ENCODE peak calls at places on chromosomes 7 and 10, in nine cellular contexts. W is spleen, O is HCT116, E is HL-60, L is transverse colon, J is esophagus muscularis mucosa, Q is GM23338, D is breast epithelium, V is sigmoid colon. H is an unnamed sample.

GRCh38 chr10:112895292-112895691 is 54.8 kb upstream of the TCF7L2 start:
- DNase-seq in L (no peak), V (no peak), J (no peak), Q (no peak), O (no peak), W (no peak), E (no peak), D (no peak), H (no peak)

GRCh38 chr10:102113261-102113955 is 6.8 kb downstream of the LDB1 start:
- DNase-seq in J (no peak), O (no peak), Q (no peak), D (no peak), W (no peak), E (no peak), L (no peak), V (no peak), H (no peak)

GRCh38 chr7:46651070-46651469 is 730.0 kb upstream of the IGFBP3 start:
- DNase-seq in J (peak), L (peak), D (no peak), E (no peak), W (no peak), O (peak), Q (peak), V (no peak), H (peak)

GRCh38 chr7:157336383-157337315 is at the start of gene DNAJB6:
- DNase-seq in V (peak), D (peak), E (peak), J (peak), L (peak), Q (peak), W (peak), O (peak), H (peak)

GRCh38 chr10:96614515-96614914 is 27.7 kb upstream of the TM9SF3 start:
- DNase-seq in W (no peak), J (no peak), O (peak), L (no peak), D (no peak), Q (no peak), E (no peak), V (no peak), H (no peak)

GRCh38 chr10:76202777-76203176 is 771.4 kb downstream of the LRMDA start:
- DNase-seq in W (no peak), D (no peak), J (no peak), V (no peak), Q (no peak), L (no peak), O (no peak), E (no peak), H (no peak)

GRCh38 chr10:124534231-124534798 is 72.7 kb downstream of the LHPP start:
- DNase-seq in J (no peak), E (no peak), Q (peak), W (peak), O (no peak), D (peak), L (peak), V (peak), H (peak)

GRCh38 chr7:117837841-117838240 is 35.4 kb downstream of the CTTNBP2 start:
- DNase-seq in L (no peak), E (no peak), W (no peak), O (no peak), D (no peak), Q (no peak), V (no peak), J (no peak), H (no peak)

GRCh38 chr10:79266092-79266491 is 81.2 kb upstream of the PPIF start:
- DNase-seq in O (no peak), J (no peak), L (no peak), E (no peak), Q (no peak), D (no peak), W (no peak), V (no peak), H (no peak)

GRCh38 chr10:79267449-79267848 is 79.8 kb upstream of the PPIF start:
- DNase-seq in D (no peak), E (no peak), V (no peak), W (no peak), Q (no peak), L (no peak), J (no peak), O (no peak), H (no peak)

GRCh38 chr10:79268100-79268670 is 79.1 kb upstream of the PPIF start:
- DNase-seq in O (no peak), E (no peak), Q (no peak), J (no peak), V (no peak), L (no peak), W (no peak), D (no peak), H (no peak)

GRCh38 chr10:79264942-79265341 is 82.3 kb upstream of the PPIF start:
- DNase-seq in L (no peak), D (peak), E (no peak), Q (no peak), W (no peak), V (no peak), O (no peak), J (no peak), H (no peak)

DNA sequence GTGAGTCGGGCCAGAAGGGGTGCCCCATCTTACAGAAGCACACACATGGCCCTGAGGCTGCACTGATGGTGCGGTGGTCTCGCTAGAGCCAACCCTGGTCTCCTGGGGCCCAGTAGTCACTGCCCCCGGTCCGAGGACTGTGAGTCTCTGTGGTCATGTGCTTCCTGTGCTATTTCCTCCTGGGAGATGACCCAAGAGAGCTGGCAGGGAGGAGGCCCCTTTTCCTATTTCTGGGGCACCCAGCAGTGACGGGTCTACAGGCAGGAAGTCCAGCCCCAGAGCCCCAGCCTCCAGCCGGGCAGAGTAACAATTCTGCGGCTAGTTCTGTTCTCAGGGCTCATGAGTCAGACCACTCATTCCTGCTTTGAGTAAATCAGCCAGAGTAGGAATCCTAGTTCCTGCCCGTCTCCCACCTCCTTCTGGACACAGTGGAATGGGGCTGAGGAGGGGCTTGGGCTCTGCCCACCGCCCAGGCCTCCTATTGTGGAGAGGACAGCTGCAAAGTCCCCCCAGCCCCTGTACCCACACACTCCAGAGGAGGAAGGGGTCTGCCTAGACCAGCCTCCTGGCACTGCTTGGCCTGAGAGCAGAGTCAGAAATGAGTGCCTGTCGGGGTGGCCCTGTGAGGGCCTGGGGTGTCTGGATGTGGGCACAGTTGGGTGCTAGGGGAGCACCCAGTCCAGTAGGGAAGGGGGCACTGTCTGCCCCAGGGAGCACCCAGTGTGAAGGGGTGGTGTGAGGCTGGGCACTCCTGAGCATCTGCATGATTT is 80.5 kb upstream of the PPIF start:
- DNase-seq in J (no peak), E (no peak), O (no peak), V (peak), D (no peak), Q (no peak), W (no peak), L (peak), H (peak)
- H3K4me3 ChIP-seq in J (no peak), E (no peak), O (no peak), V (no peak), D (no peak), Q (no peak), W (peak), L (no peak), H (no peak)

GRCh38 chr10:98416589-98416988 is 1.6 kb upstream of the PYROXD2 start:
- DNase-seq in O (no peak), D (no peak), W (no peak), V (peak), E (no peak), Q (no peak), L (no peak), J (no peak), H (no peak)

GRCh38 chr10:98417973-98418372 is 3.0 kb upstream of the PYROXD2 start:
- DNase-seq in J (no peak), W (no peak), E (no peak), Q (no peak), L (no peak), V (peak), D (no peak), O (no peak), H (no peak)

GRCh38 chr10:98418596-98419265 is 3.7 kb upstream of the PYROXD2 start:
- DNase-seq in E (no peak), O (no peak), L (no peak), V (peak), D (no peak), Q (no peak), W (no peak), J (no peak), H (no peak)

GRCh38 chr10:98416989-98417388 is 2.0 kb upstream of the PYROXD2 start:
- DNase-seq in D (no peak), Q (no peak), E (no peak), O (no peak), V (peak), L (no peak), W (no peak), J (no peak), H (no peak)

DNA sequence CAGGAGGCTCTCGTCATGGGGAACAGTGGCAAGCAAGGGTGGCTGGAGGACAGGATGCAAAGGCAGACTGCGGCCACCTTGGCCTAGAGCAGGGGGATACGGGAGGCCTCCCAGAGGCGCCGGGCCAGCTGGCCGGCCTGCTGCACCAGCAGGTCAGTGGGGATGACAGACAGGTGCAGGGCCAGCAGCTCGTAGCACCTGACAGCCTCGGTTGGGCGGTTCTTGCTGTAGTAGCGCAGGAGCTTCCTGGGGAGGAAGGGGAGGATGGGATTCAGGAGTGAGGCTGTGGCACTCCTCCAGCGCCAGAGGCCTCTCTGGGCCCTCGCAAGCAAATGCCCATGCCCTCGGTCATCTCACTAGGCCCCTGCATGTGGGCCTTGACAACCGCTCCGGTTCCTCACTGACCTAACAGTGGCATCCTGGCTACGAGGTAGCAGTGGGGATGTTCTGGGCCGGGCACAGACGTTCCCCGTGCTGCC is 2.5 kb upstream of the PYROXD2 start:
- DNase-seq in V (peak), Q (no peak), L (no peak), J (no peak), D (no peak), W (no peak), O (no peak), E (no peak), H (no peak)
- TF ChIP-seq CTCF in V (no peak), Q (no peak), L (no peak), J (no peak), D (no peak), W (no peak), O (no peak), E (no peak), H (no peak)

GRCh38 chr7:7271094-7271874 is 88.9 kb downstream of the C1GALT1 start:
- DNase-seq in J (peak), L (peak), V (no peak), O (no peak), E (no peak), D (no peak), W (no peak), Q (peak), H (no peak)
- TF ChIP-seq POLR2AphosphoS5 in J (no peak), L (no peak), V (no peak), O (no peak), E (no peak), D (no peak), W (no peak), Q (no peak), H (no peak)

GRCh38 chr7:30757343-30757695 is 5.4 kb downstream of the INMT start:
- DNase-seq in Q (no peak), W (no peak), D (no peak), J (no peak), L (no peak), E (no peak), O (no peak), V (peak), H (no peak)
- H3K4me3 ChIP-seq in Q (no peak), W (no peak), D (no peak), J (no peak), L (no peak), E (no peak), O (no peak), V (no peak), H (no peak)

DNA sequence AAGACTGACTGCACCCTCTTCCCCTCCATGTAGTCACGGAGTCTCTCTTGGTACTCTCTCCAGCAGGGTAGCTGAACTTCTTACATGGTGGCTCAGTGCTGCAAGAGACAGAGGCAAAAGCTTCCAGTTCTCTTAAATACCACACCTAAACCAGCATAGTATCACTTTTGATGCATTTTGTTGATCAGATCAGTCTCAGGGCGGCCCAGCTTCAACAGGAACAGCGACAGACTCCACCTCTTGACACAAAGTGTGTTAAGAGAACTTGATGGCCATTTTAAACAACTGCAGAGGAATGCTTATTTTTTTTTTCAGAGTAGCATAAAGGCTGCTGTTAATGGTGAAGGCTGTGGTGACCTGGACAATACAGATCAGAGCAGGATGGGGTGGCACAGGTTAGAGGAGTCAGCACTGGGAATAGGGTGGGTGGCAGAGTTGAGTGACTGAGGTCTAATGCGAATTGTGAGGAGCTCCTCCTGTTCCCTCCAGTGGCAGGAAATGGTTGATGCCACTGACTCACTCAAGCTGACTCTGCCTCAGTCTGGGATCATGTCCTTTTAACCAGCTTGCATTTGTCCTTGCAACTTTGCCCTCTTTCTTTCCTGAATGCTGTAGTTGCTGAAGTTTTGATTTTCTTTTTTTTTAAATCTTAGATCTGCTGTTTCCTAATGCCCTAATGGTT is 17.3 kb downstream of the MGAM start:
- DNase-seq in O (no peak), Q (peak), V (no peak), L (no peak), W (no peak), D (no peak), J (no peak), E (no peak), H (no peak)
- TF ChIP-seq CTCF in O (no peak), Q (peak), V (no peak), L (no peak), W (no peak), D (no peak), J (no peak), E (no peak), H (no peak)

GRCh38 chr7:132402096-132402495 is 174.2 kb downstream of the PLXNA4 start:
- DNase-seq in J (no peak), Q (no peak), O (no peak), D (no peak), L (no peak), W (no peak), E (no peak), V (no peak), H (no peak)

GRCh38 chr7:132402751-132403245 is 173.5 kb downstream of the PLXNA4 start:
- DNase-seq in J (no peak), Q (no peak), W (peak), D (no peak), E (no peak), V (peak), L (no peak), O (no peak), H (no peak)

GRCh38 chr7:132399367-132399766 is 176.9 kb downstream of the PLXNA4 start:
- DNase-seq in L (no peak), O (no peak), V (no peak), D (no peak), J (no peak), W (peak), E (no peak), Q (no peak), H (no peak)

GRCh38 chr7:132398253-132398913 is 177.9 kb downstream of the PLXNA4 start:
- DNase-seq in Q (no peak), J (no peak), L (no peak), D (no peak), V (peak), W (peak), O (no peak), E (no peak), H (no peak)

GRCh38 chr7:132400667-132401142 is 175.6 kb downstream of the PLXNA4 start:
- DNase-seq in W (peak), Q (peak), V (peak), O (no peak), E (no peak), D (no peak), L (no peak), J (no peak), H (no peak)
- TF ChIP-seq POLR2AphosphoS5 in W (no peak), Q (no peak), V (no peak), O (no peak), E (no peak), D (peak), L (no peak), J (peak), H (no peak)

DNA sequence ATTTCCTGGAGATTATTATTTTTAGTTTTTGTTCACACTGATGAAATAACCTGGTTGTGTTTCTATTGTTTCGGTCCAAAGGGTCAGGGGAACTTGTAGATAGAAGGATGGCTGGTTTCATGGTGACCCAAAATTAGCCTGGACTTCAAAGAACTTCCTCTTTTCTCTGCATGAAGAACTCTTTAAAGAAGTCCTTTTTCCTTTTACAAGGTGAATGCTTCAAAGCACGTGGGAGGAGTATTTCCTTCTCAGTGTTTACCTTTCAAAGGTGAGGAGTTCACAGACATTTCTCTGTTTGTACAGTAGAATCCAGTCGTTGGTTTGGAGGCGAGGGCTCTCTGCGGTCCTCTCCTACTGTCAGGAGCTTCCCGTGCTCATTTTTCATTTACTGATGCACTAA is 561.7 kb downstream of the GATA3 start:
- DNase-seq in D (no peak), W (no peak), V (no peak), L (no peak), O (no peak), E (no peak), J (no peak), Q (no peak), H (no peak)
- H3K4me3 ChIP-seq in D (no peak), W (no peak), V (no peak), L (no peak), O (no peak), E (no peak), J (no peak), Q (no peak), H (no peak)

GRCh38 chr10:68208424-68209042 is 23.4 kb downstream of the ATOH7 start:
- DNase-seq in W (no peak), J (no peak), O (peak), D (no peak), E (peak), V (no peak), L (peak), Q (peak), H (peak)
- TF ChIP-seq CTCF in W (peak), J (no peak), O (peak), D (peak), E (peak), V (no peak), L (peak), Q (peak), H (peak)

H was measured in stomach.